ENCODE peak calls at places on chromosome 14, in ten cellular contexts. C, T, I, V, B, K, H, E, A and L are unnamed samples.

GRCh38 chr14:56754966-56755365 is 55.3 kb downstream of the OTX2 start:
- DNase-seq in C (no peak), T (no peak), I (no peak), V (no peak), B (no peak), K (no peak), H (no peak), E (peak; percentile 57), A (no peak), L (no peak)

GRCh38 chr14:78157855-78158436 is 12.2 kb upstream of the NRXN3 start:
- DNase-seq in C (no peak), T (no peak), I (no peak), V (no peak), B (peak; percentile 14), K (no peak), H (peak; percentile 12), E (peak; percentile 41), A (peak; percentile 37), L (peak; percentile 29)

GRCh38 chr14:103109789-103110415 is 13.4 kb upstream of the TNFAIP2 start:
- DNase-seq in C (peak; percentile 54), T (no peak), I (no peak), V (no peak), B (peak; percentile 61), K (peak; percentile 90), H (peak; percentile 86), E (peak; percentile 58), A (no peak), L (peak; percentile 72)

GRCh38 chr14:76829650-76830421 is 3.6 kb downstream of the LRRC74A start:
- DNase-seq in C (no peak), T (peak; percentile 86), I (no peak), V (no peak), B (peak; percentile 77), K (no peak), H (no peak), E (peak; percentile 85), A (no peak), L (no peak)

GRCh38 chr14:99430491-99430890 is 50.2 kb downstream of the SETD3 start:
- DNase-seq in C (no peak), T (no peak), I (no peak), V (no peak), B (no peak), K (no peak), H (no peak), E (no peak), A (peak; percentile 13), L (no peak)

GRCh38 chr14:100299238-100299560 is 7.0 kb downstream of the SLC25A29 start:
- DNase-seq in C (no peak), T (no peak), I (no peak), V (no peak), B (no peak), K (no peak), H (no peak), E (no peak), A (no peak), L (no peak)

GRCh38 chr14:32050839-32051238 is 26.3 kb upstream of the ARHGAP5 start:
- DNase-seq in C (no peak), T (no peak), I (no peak), V (no peak), B (no peak), K (no peak), H (no peak), E (no peak), A (no peak), L (no peak)

GRCh38 chr14:63727736-63728728 is at the start of gene SGPP1:
- DNase-seq in C (peak; percentile 45), T (peak; percentile 89), I (peak; percentile 77), V (peak; percentile 19), B (peak; percentile 62), K (peak; percentile 83), H (peak; percentile 58), E (peak; percentile 92), A (peak; percentile 75), L (peak; percentile 66)

GRCh38 chr14:99887407-99887806 is 94.2 kb downstream of the EML1 start:
- DNase-seq in C (no peak), T (no peak), I (no peak), V (no peak), B (no peak), K (no peak), H (no peak), E (no peak), A (no peak), L (no peak)

GRCh38 chr14:92033433-92033832 is 6.4 kb downstream of the TRIP11 start:
- DNase-seq in C (no peak), T (no peak), I (no peak), V (no peak), B (no peak), K (no peak), H (no peak), E (no peak), A (no peak), L (no peak)

GRCh38 chr14:74933925-74934435 is 10.9 kb upstream of the RPS6KL1 start:
- DNase-seq in C (no peak), T (no peak), I (no peak), V (no peak), B (no peak), K (no peak), H (no peak), E (no peak), A (no peak), L (no peak)

GRCh38 chr14:61296707-61297502 is 15.8 kb upstream of the TMEM30B start:
- DNase-seq in C (peak; percentile 27), T (no peak), I (no peak), V (no peak), B (peak; percentile 78), K (no peak), H (no peak), E (no peak), A (peak; percentile 44), L (peak; percentile 54)

GRCh38 chr14:79375336-79375735 is 836.0 kb downstream of the DIO2 start:
- DNase-seq in C (no peak), T (no peak), I (no peak), V (no peak), B (no peak), K (no peak), H (no peak), E (peak; percentile 22), A (no peak), L (no peak)

GRCh38 chr14:36094963-36095362 is 81.6 kb downstream of the PTCSC3 start:
- DNase-seq in C (no peak), T (no peak), I (no peak), V (no peak), B (no peak), K (no peak), H (no peak), E (no peak), A (no peak), L (no peak)

GRCh38 chr14:75286313-75286712 is 7.7 kb downstream of the FOS start:
- DNase-seq in C (no peak), T (no peak), I (no peak), V (no peak), B (no peak), K (no peak), H (no peak), E (no peak), A (no peak), L (no peak)

GRCh38 chr14:36520601-36521525 is 831 bp upstream of the NKX2-1 start:
- DNase-seq in C (no peak), T (no peak), I (no peak), V (no peak), B (peak; percentile 6), K (no peak), H (no peak), E (peak; percentile 82), A (peak; percentile 45), L (peak; percentile 14)

GRCh38 chr14:37234222-37234621 is 36.5 kb downstream of the MIPOL1 start:
- DNase-seq in C (no peak), T (no peak), I (no peak), V (no peak), B (no peak), K (no peak), H (no peak), E (no peak), A (no peak), L (no peak)

GRCh38 chr14:102363182-102363952 is 626 bp downstream of the TECPR2 start:
- DNase-seq in C (peak; percentile 14), T (peak; percentile 71), I (peak; percentile 12), V (no peak), B (peak; percentile 27), K (peak; percentile 45), H (no peak), E (peak; percentile 63), A (peak; percentile 49), L (peak; percentile 38)